ENCODE peak calls at places on chromosomes 7 and 10, in five cellular contexts. K is kidney; R is naive thymus-derived CD4-positive, alpha-beta T cell; U is GM23338; I is adrenal gland. Z is an unnamed sample.

GRCh38 chr7:157018997-157019591 is 8.6 kb upstream of the MNX1 start:
- DNase-seq in K (peak; percentile 66), R (no peak), U (peak; percentile 79), I (no peak), Z (no peak)

GRCh38 chr7:41232086-41232485 is 470.8 kb downstream of the INHBA start:
- DNase-seq in K (no peak), R (no peak), U (no peak), I (no peak), Z (no peak)

GRCh38 chr7:28607179-28607578 is 194.9 kb downstream of the CREB5 start:
- DNase-seq in K (no peak), R (no peak), U (no peak), I (no peak), Z (no peak)

GRCh38 chr10:85641479-85641967 is 725.1 kb downstream of the GRID1 start:
- DNase-seq in K (no peak), R (no peak), U (no peak), I (no peak), Z (no peak)

GRCh38 chr7:79046061-79046460 is 407.4 kb downstream of the MAGI2 start:
- DNase-seq in K (no peak), R (no peak), U (no peak), I (no peak), Z (no peak)

GRCh38 chr7:91424372-91424771 is 160.1 kb downstream of the FZD1 start:
- DNase-seq in K (no peak), R (no peak), U (peak; percentile 72), I (no peak), Z (no peak)

GRCh38 chr7:44762300-44762699 is 13.7 kb downstream of the ZMIZ2 start:
- DNase-seq in K (no peak), R (no peak), U (no peak), I (no peak), Z (no peak)

GRCh38 chr7:50822716-50823115 is 40.0 kb upstream of the GRB10 start:
- DNase-seq in K (no peak), R (no peak), U (no peak), I (no peak), Z (no peak)

GRCh38 chr7:135710417-135711138 is 17.4 kb downstream of the SLC13A4 start:
- DNase-seq in K (no peak), R (no peak), U (peak; percentile 70), I (no peak), Z (peak; percentile 18)

GRCh38 chr7:13727279-13727678 is 262.2 kb downstream of the ETV1 start:
- DNase-seq in K (no peak), R (no peak), U (no peak), I (no peak), Z (no peak)

GRCh38 chr10:27192284-27192683 is 37.1 kb downstream of the MASTL start:
- DNase-seq in K (no peak), R (no peak), U (no peak), I (peak; percentile 66), Z (no peak)

GRCh38 chr7:46679671-46680070 is 758.6 kb upstream of the IGFBP3 start:
- DNase-seq in K (no peak), R (no peak), U (no peak), I (no peak), Z (no peak)

GRCh38 chr10:43079823-43080222 is 3.0 kb downstream of the RET start:
- DNase-seq in K (no peak), R (no peak), U (no peak), I (no peak), Z (no peak)

GRCh38 chr7:9453521-9453920 is 1020.1 kb downstream of the NXPH1 start:
- DNase-seq in K (no peak), R (no peak), U (no peak), I (no peak), Z (no peak)

GRCh38 chr10:30701471-30702173 is 72.1 kb upstream of the LYZL2 start:
- DNase-seq in K (no peak), R (peak; percentile 75), U (no peak), I (no peak), Z (peak; percentile 75)

GRCh38 chr7:139557857-139558581 is 34.5 kb downstream of the CLEC2L start:
- DNase-seq in K (no peak), R (no peak), U (peak; percentile 57), I (no peak), Z (no peak)

GRCh38 chr10:34656676-34657075 is 158.4 kb downstream of the PARD3 start:
- DNase-seq in K (no peak), R (no peak), U (no peak), I (no peak), Z (no peak)

GRCh38 chr10:110535958-110536891 is 31.3 kb upstream of the SMC3 start:
- DNase-seq in K (no peak), R (peak; percentile 13), U (peak; percentile 57), I (no peak), Z (peak; percentile 76)

GRCh38 chr10:85787393-85787792 is 579.2 kb downstream of the GRID1 start:
- DNase-seq in K (no peak), R (no peak), U (no peak), I (no peak), Z (no peak)

GRCh38 chr7:28739826-28740225 is 218.3 kb downstream of the TRIL start:
- DNase-seq in K (no peak), R (no peak), U (no peak), I (no peak), Z (no peak)

GRCh38 chr10:11164806-11165590 is 147.3 kb downstream of the CELF2 start:
- DNase-seq in K (peak; percentile 79), R (peak; percentile 70), U (peak; percentile 58), I (peak; percentile 40), Z (peak; percentile 80)

GRCh38 chr10:30671011-30671616 is 41.6 kb upstream of the LYZL2 start:
- DNase-seq in K (no peak), R (peak; percentile 43), U (peak; percentile 79), I (peak; percentile 33), Z (peak; percentile 49)

DNA sequence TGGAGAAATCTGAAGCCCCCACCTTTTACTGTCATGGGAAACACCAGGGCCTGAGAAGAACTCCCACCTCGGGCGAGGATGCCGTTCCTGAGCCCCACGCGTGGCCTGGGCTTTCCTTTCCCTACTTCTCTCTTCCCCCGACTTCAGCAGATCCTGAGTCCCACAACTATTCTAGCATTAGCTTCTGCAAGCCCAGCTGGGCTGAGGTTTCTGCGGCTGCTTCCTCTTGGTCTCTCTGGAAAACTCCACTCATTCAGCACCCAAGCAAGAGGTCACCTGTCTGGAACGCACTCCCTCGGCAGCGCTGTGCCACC is 778 bp upstream of the DOCK1 start:
- DNase-seq in K (no peak), R (no peak), U (no peak), I (no peak), Z (no peak)
- H3K4me3 ChIP-seq in K (peak overlapping the region; percentile 65), R (no peak overlapping the region), U (peak overlapping the region; percentile 77), I (no peak overlapping the region), Z (no peak overlapping the region)

GRCh38 chr10:101839421-101840063 is 4.1 kb downstream of the KCNIP2 start:
- DNase-seq in K (peak; percentile 81), R (no peak), U (peak; percentile 82), I (peak; percentile 52), Z (no peak)
- H3K4me3 ChIP-seq in K (no peak overlapping the region), R (peak overlapping the region; percentile 47), U (peak overlapping the region; percentile 91), I (no peak overlapping the region), Z (peak overlapping the region; percentile 60)

DNA sequence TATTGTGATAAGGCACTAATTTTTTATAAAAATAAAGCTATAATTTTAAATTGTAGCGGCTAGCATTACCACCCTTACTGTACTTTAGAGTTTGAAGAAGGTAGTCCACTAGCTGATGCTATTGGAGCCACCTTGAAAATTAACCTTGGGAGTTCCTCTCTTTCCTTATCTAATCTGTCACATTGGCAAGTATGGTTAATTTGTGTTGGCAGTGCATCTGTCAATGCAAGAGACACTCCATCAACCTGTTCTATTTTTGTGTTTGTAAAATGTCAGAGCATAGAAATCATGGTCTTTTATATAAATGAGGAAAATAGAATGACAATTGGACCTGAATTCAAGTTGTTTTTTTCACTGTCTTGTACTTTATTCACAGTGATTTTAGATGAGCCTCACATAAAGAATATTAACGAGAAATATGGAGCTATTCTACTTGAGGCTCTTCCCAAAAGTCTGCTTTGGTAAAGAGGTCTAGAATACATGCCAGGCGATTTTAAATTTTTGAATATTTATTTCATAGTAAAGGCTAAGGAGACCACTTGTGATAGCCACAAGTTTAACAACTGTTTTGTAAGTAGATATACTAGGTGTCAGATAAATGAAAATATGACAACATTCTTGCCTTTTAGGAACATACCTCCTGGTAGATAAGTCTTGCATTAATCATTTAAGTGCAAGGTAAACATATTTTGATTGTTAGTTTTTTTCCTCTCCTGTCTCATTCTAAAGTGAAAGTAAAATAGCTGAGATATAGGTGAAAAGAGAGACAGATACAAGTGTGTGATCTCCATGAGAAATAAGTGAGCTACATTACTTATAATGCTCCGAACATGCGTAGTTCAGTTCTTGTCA is 20.8 kb downstream of the GLCCI1 start:
- DNase-seq in K (no peak), R (no peak), U (no peak), I (no peak), Z (no peak)
- H3K4me3 ChIP-seq in K (no peak overlapping the region), R (peak overlapping the region; percentile 17), U (no peak overlapping the region), I (no peak overlapping the region), Z (no peak overlapping the region)

GRCh38 chr10:688287-688620 is 1.2 kb downstream of the DIP2C start:
- DNase-seq in K (no peak), R (no peak), U (no peak), I (no peak), Z (no peak)

GRCh38 chr10:690227-691161 is 1.0 kb upstream of the DIP2C start:
- DNase-seq in K (peak; percentile 81), R (no peak), U (no peak), I (no peak), Z (no peak)

GRCh38 chr10:687583-688286 is 1.7 kb downstream of the DIP2C start:
- DNase-seq in K (peak; percentile 68), R (no peak), U (no peak), I (no peak), Z (no peak)

GRCh38 chr10:689433-690226 is at the start of gene DIP2C:
- DNase-seq in K (peak; percentile 92), R (no peak), U (peak; percentile 80), I (peak; percentile 80), Z (no peak)

GRCh38 chr10:688621-689426 is 644 bp downstream of the DIP2C start:
- DNase-seq in K (peak; percentile 79), R (no peak), U (peak; percentile 78), I (peak; percentile 59), Z (no peak)
- H3K4me3 ChIP-seq in K (peak overlapping the region; percentile 75), R (no peak overlapping the region), U (peak overlapping the region; percentile 86), I (no peak overlapping the region), Z (peak overlapping the region; percentile 38)

DNA sequence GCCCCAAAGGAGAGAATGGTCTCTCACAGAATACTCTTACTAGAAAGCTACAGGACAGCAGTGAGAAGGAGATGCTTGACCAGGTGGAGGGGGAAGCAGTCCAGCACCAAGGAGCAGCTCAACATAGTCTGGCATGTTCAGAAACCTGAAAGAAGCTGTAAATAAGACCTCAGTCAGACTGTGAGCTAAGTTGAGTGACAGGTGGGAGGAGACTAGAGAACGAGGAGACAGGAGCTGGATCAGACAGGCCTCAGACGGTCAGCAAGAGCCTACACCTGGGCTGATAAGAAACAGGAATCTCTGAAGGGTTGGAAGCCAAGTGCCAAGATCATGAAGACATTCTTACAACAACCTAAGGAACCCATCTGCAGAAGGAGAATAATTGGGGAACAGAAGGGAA is 54.5 kb downstream of the ELMO1 start:
- DNase-seq in K (no peak), R (no peak), U (no peak), I (no peak), Z (no peak)
- H3K4me3 ChIP-seq in K (no peak overlapping the region), R (no peak overlapping the region), U (no peak overlapping the region), I (no peak overlapping the region), Z (no peak overlapping the region)

DNA sequence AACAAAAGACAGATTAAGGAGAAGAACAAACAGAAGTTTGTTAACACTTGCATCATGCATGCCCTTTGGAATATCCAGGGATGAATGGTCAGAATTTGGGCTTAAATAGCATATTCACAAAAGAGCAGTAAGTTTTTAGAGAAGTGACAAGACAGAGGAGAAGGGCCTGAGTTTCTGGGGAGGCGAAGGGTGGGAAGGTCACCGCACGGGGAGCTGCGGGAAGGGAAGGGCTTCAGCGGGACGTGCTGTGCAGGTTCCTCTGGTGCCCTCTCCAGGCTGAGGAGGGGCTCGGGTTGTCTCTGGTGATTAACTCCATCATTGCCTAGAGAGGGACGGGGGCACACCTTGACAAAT is 10.4 kb upstream of the ZNF22 start:
- DNase-seq in K (no peak), R (no peak), U (peak; percentile 84), I (peak; percentile 11), Z (no peak)
- H3K4me3 ChIP-seq in K (no peak overlapping the region), R (no peak overlapping the region), U (peak overlapping the region; percentile 35), I (no peak overlapping the region), Z (no peak overlapping the region)